ENCODE peak calls at places on chromosome 6, in nine cellular contexts. One of them, this sample, is unnamed.
A peak's percentile ranks its signal among the peaks of the same experiment; 100 is the strongest.

GRCh38 chr6:126181173-126181741 is 158.7 kb upstream of the CENPW start:
- DNase-seq in stomach: no peak
- DNase-seq in transverse colon: no peak
- DNase-seq in endothelial cell of umbilical vein: no peak
- DNase-seq in spleen: no peak
- DNase-seq in prostate gland: no peak
- DNase-seq in breast epithelium: no peak
- DNase-seq in HCT116: peak; percentile 12
- DNase-seq in GM12891: no peak
- DNase-seq in this sample: no peak

GRCh38 chr6:170083236-170084051 is 207.4 kb downstream of the DLL1 start:
- DNase-seq in stomach: peak; percentile 23
- DNase-seq in transverse colon: peak; percentile 6
- DNase-seq in endothelial cell of umbilical vein: no peak
- DNase-seq in spleen: peak; percentile 51
- DNase-seq in prostate gland: no peak
- DNase-seq in breast epithelium: peak; percentile 51
- DNase-seq in HCT116: no peak
- DNase-seq in GM12891: no peak
- DNase-seq in this sample: no peak

GRCh38 chr6:169885831-169886230 is 134.4 kb downstream of the ERMARD start:
- DNase-seq in stomach: no peak
- DNase-seq in transverse colon: no peak
- DNase-seq in endothelial cell of umbilical vein: no peak
- DNase-seq in spleen: peak; percentile 52
- DNase-seq in prostate gland: no peak
- DNase-seq in breast epithelium: no peak
- DNase-seq in HCT116: no peak
- DNase-seq in GM12891: no peak
- DNase-seq in this sample: peak; percentile 61

GRCh38 chr6:53718597-53719460 is 53.3 kb upstream of the KLHL31 start:
- DNase-seq in stomach: peak; percentile 44
- DNase-seq in transverse colon: peak; percentile 41
- DNase-seq in endothelial cell of umbilical vein: peak; percentile 74
- DNase-seq in spleen: no peak
- DNase-seq in prostate gland: peak; percentile 71
- DNase-seq in breast epithelium: no peak
- DNase-seq in HCT116: peak; percentile 65
- DNase-seq in GM12891: peak; percentile 35
- DNase-seq in this sample: no peak

GRCh38 chr6:93017213-93017612 is 402.1 kb downstream of the EPHA7 start:
- DNase-seq in stomach: no peak
- DNase-seq in transverse colon: no peak
- DNase-seq in endothelial cell of umbilical vein: no peak
- DNase-seq in spleen: no peak
- DNase-seq in prostate gland: no peak
- DNase-seq in breast epithelium: no peak
- DNase-seq in HCT116: no peak
- DNase-seq in GM12891: no peak
- DNase-seq in this sample: no peak

GRCh38 chr6:71533939-71534379 is 245.3 kb downstream of the OGFRL1 start:
- DNase-seq in stomach: no peak
- DNase-seq in transverse colon: no peak
- DNase-seq in endothelial cell of umbilical vein: peak; percentile 36
- DNase-seq in spleen: no peak
- DNase-seq in prostate gland: no peak
- DNase-seq in breast epithelium: no peak
- DNase-seq in HCT116: peak; percentile 3
- DNase-seq in GM12891: no peak
- DNase-seq in this sample: no peak

GRCh38 chr6:43853066-43853650 is 83.1 kb downstream of the VEGFA start:
- DNase-seq in stomach: no peak
- DNase-seq in transverse colon: no peak
- DNase-seq in endothelial cell of umbilical vein: no peak
- DNase-seq in spleen: no peak
- DNase-seq in prostate gland: no peak
- DNase-seq in breast epithelium: no peak
- DNase-seq in HCT116: no peak
- DNase-seq in GM12891: no peak
- DNase-seq in this sample: no peak

GRCh38 chr6:158684745-158685355 is 35.0 kb downstream of the SYTL3 start:
- DNase-seq in stomach: no peak
- DNase-seq in transverse colon: no peak
- DNase-seq in endothelial cell of umbilical vein: no peak
- DNase-seq in spleen: no peak
- DNase-seq in prostate gland: no peak
- DNase-seq in breast epithelium: no peak
- DNase-seq in HCT116: no peak
- DNase-seq in GM12891: no peak
- DNase-seq in this sample: no peak

GRCh38 chr6:112254921-112255320 is 554 bp upstream of the LAMA4 start:
- DNase-seq in stomach: no peak
- DNase-seq in transverse colon: no peak
- DNase-seq in endothelial cell of umbilical vein: no peak
- DNase-seq in spleen: no peak
- DNase-seq in prostate gland: no peak
- DNase-seq in breast epithelium: no peak
- DNase-seq in HCT116: no peak
- DNase-seq in GM12891: no peak
- DNase-seq in this sample: no peak

GRCh38 chr6:112253505-112253841 is 894 bp downstream of the LAMA4 start:
- DNase-seq in stomach: no peak
- DNase-seq in transverse colon: peak; percentile 9
- DNase-seq in endothelial cell of umbilical vein: no peak
- DNase-seq in spleen: no peak
- DNase-seq in prostate gland: no peak
- DNase-seq in breast epithelium: no peak
- DNase-seq in HCT116: no peak
- DNase-seq in GM12891: no peak
- DNase-seq in this sample: no peak

GRCh38 chr6:112252571-112253504 is 1.5 kb downstream of the LAMA4 start:
- DNase-seq in stomach: no peak
- DNase-seq in transverse colon: no peak
- DNase-seq in endothelial cell of umbilical vein: peak; percentile 89
- DNase-seq in spleen: no peak
- DNase-seq in prostate gland: no peak
- DNase-seq in breast epithelium: no peak
- DNase-seq in HCT116: no peak
- DNase-seq in GM12891: no peak
- DNase-seq in this sample: no peak

GRCh38 chr6:112251170-112251945 is 3.0 kb downstream of the LAMA4 start:
- DNase-seq in stomach: no peak
- DNase-seq in transverse colon: peak; percentile 36
- DNase-seq in endothelial cell of umbilical vein: peak; percentile 81
- DNase-seq in spleen: no peak
- DNase-seq in prostate gland: no peak
- DNase-seq in breast epithelium: no peak
- DNase-seq in HCT116: no peak
- DNase-seq in GM12891: no peak
- DNase-seq in this sample: no peak

GRCh38 chr6:112253842-112254816 is at the start of gene LAMA4:
- DNase-seq in stomach: peak; percentile 45
- DNase-seq in transverse colon: peak; percentile 29
- DNase-seq in endothelial cell of umbilical vein: peak; percentile 86
- DNase-seq in spleen: peak; percentile 77
- DNase-seq in prostate gland: no peak
- DNase-seq in breast epithelium: peak; percentile 56
- DNase-seq in HCT116: no peak
- DNase-seq in GM12891: no peak
- DNase-seq in this sample: no peak
- TF ChIP-seq POLR2A in stomach: no peak
- TF ChIP-seq POLR2A in transverse colon: peak; percentile 54
- TF ChIP-seq POLR2A in endothelial cell of umbilical vein: peak; percentile 98
- TF ChIP-seq POLR2A in spleen: no peak
- TF ChIP-seq POLR2A in prostate gland: peak; percentile 45
- TF ChIP-seq POLR2A in breast epithelium: no peak
- TF ChIP-seq POLR2A in HCT116: no peak
- TF ChIP-seq POLR2A in GM12891: no peak
- TF ChIP-seq POLR2A in this sample: no peak

GRCh38 chr6:119326291-119327005 is 23.1 kb downstream of the MAN1A1 start:
- DNase-seq in stomach: no peak
- DNase-seq in transverse colon: no peak
- DNase-seq in endothelial cell of umbilical vein: no peak
- DNase-seq in spleen: no peak
- DNase-seq in prostate gland: no peak
- DNase-seq in breast epithelium: no peak
- DNase-seq in HCT116: no peak
- DNase-seq in GM12891: no peak
- DNase-seq in this sample: no peak

GRCh38 chr6:119324718-119325117 is 24.8 kb downstream of the MAN1A1 start:
- DNase-seq in stomach: no peak
- DNase-seq in transverse colon: no peak
- DNase-seq in endothelial cell of umbilical vein: no peak
- DNase-seq in spleen: no peak
- DNase-seq in prostate gland: no peak
- DNase-seq in breast epithelium: no peak
- DNase-seq in HCT116: no peak
- DNase-seq in GM12891: no peak
- DNase-seq in this sample: no peak

GRCh38 chr6:119323926-119324325 is 25.6 kb downstream of the MAN1A1 start:
- DNase-seq in stomach: no peak
- DNase-seq in transverse colon: no peak
- DNase-seq in endothelial cell of umbilical vein: no peak
- DNase-seq in spleen: no peak
- DNase-seq in prostate gland: no peak
- DNase-seq in breast epithelium: no peak
- DNase-seq in HCT116: no peak
- DNase-seq in GM12891: no peak
- DNase-seq in this sample: no peak

GRCh38 chr6:119327810-119328209 is 21.8 kb downstream of the MAN1A1 start:
- DNase-seq in stomach: no peak
- DNase-seq in transverse colon: no peak
- DNase-seq in endothelial cell of umbilical vein: no peak
- DNase-seq in spleen: no peak
- DNase-seq in prostate gland: no peak
- DNase-seq in breast epithelium: no peak
- DNase-seq in HCT116: no peak
- DNase-seq in GM12891: no peak
- DNase-seq in this sample: no peak

DNA sequence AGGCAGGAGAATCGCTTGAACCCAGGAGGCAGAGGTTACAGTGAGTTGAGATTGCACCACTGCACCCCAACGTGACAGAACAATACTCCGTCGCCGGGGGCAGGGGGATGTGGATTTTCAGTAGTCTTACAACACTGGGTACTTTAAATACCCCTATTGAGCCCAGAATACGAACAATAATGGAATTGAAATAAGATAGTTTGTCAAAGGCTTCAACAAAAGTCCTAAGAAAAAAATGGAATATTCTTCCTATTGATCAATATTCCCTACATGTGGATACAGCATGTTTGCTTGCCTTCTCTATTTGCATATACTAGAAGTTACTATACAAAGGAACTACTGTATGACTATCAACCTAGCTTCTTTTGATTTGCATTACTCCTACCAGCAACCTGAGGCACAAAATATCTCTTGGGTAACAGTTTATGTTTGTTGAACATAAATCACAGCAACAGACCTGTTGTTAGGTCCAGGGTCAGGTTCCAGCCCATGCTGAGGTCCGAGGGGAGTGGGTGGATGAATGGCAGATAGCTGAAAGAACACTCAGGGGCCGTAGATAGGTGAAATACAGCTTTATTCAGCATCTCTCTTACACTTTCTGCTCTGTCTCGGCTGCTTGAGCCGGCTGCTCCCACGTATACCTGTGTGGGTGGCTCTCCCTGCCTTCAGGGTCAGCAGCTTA is 23.9 kb downstream of the MAN1A1 start:
- DNase-seq in stomach: no peak
- DNase-seq in transverse colon: no peak
- DNase-seq in endothelial cell of umbilical vein: no peak
- DNase-seq in spleen: no peak
- DNase-seq in prostate gland: no peak
- DNase-seq in breast epithelium: no peak
- DNase-seq in HCT116: no peak
- DNase-seq in GM12891: no peak
- DNase-seq in this sample: no peak
- TF ChIP-seq POLR2AphosphoS5 in stomach: no peak
- TF ChIP-seq POLR2AphosphoS5 in transverse colon: no peak
- TF ChIP-seq POLR2AphosphoS5 in endothelial cell of umbilical vein: no peak
- TF ChIP-seq POLR2AphosphoS5 in spleen: no peak
- TF ChIP-seq POLR2AphosphoS5 in prostate gland: no peak
- TF ChIP-seq POLR2AphosphoS5 in breast epithelium: no peak
- TF ChIP-seq POLR2AphosphoS5 in HCT116: no peak
- TF ChIP-seq POLR2AphosphoS5 in GM12891: no peak
- TF ChIP-seq POLR2AphosphoS5 in this sample: no peak

DNA sequence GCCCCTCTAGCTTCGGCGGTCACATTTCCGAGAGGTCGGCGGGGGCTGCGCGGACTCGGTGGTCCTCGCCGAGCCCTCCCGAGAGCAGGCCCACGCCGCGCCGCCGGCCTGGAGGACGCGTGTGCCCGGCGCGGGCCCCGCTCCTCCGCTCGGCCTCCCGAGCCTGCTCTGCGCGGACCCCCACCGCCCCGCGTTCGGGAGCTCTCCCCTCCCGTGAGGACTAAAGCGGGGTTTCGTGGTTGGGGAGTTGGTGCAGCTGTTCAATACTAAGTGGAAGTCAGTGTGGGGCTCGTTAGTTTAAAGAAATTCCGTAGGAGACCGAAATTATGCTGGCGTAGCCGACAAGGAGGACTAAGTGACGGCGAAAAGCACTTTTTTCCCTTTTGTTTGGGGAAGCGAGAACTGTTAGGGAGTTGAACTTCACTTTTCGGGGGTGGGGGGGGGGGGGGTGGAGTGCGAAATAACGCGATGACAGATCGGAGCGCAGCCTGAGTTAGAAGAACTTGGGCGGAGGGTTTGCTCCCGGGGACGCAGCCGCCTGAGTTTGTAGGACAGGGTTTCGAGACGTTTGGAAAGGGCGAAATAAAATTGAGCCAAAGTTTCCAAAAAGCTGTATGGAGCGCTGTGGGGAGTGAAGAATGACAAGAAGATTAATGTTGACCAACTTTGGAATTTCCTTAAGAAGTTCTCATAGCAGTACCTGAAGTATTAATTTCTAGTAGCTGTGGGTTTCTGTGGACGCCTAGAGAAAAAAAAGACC is 1.3 kb downstream of the QKI start:
- DNase-seq in stomach: peak; percentile 52
- DNase-seq in transverse colon: peak; percentile 41
- DNase-seq in endothelial cell of umbilical vein: peak; percentile 64
- DNase-seq in spleen: peak; percentile 90
- DNase-seq in prostate gland: peak; percentile 49
- DNase-seq in breast epithelium: no peak
- DNase-seq in HCT116: no peak
- DNase-seq in GM12891: no peak
- DNase-seq in this sample: no peak
- TF ChIP-seq POLR2A in stomach: no peak
- TF ChIP-seq POLR2A in transverse colon: peak; percentile 26
- TF ChIP-seq POLR2A in endothelial cell of umbilical vein: no peak
- TF ChIP-seq POLR2A in spleen: no peak
- TF ChIP-seq POLR2A in prostate gland: no peak
- TF ChIP-seq POLR2A in breast epithelium: no peak
- TF ChIP-seq POLR2A in HCT116: no peak
- TF ChIP-seq POLR2A in GM12891: no peak
- TF ChIP-seq POLR2A in this sample: no peak

DNA sequence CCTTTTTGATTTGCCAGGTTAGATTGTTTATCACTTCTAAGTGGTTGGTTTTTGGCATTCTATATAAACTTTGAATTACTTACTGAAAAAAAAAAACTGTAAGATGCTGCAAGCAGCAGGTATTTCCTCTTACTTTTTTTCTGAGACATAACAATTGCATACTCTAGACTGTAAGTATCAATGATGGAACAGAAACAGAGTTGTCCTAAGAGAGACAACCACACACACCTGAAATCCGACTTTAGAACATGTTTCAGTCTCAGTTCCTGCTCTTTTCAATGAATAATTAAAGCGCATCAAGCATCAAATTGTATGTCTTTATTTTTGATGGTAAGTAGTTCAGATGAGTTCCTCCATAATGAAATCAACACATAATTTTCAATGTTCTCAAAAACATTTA is 105.3 kb upstream of the KHDRBS2 start:
- DNase-seq in stomach: no peak
- DNase-seq in transverse colon: no peak
- DNase-seq in endothelial cell of umbilical vein: no peak
- DNase-seq in spleen: no peak
- DNase-seq in prostate gland: no peak
- DNase-seq in breast epithelium: no peak
- DNase-seq in HCT116: no peak
- DNase-seq in GM12891: no peak
- DNase-seq in this sample: no peak
- TF ChIP-seq POLR2AphosphoS5 in stomach: no peak
- TF ChIP-seq POLR2AphosphoS5 in transverse colon: no peak
- TF ChIP-seq POLR2AphosphoS5 in endothelial cell of umbilical vein: no peak
- TF ChIP-seq POLR2AphosphoS5 in spleen: no peak
- TF ChIP-seq POLR2AphosphoS5 in prostate gland: no peak
- TF ChIP-seq POLR2AphosphoS5 in breast epithelium: no peak
- TF ChIP-seq POLR2AphosphoS5 in HCT116: no peak
- TF ChIP-seq POLR2AphosphoS5 in GM12891: no peak
- TF ChIP-seq POLR2AphosphoS5 in this sample: no peak